ENCODE peak calls at places on chromosomes 6 and 20, in ten cellular contexts. V, I, Z, J, H, B, T, U, E and P are unnamed samples.

GRCh38 chr6:128208851-128209580 is 308.2 kb upstream of the THEMIS start:
- DNase-seq in I (peak; percentile 40), U (no peak), J (no peak), B (peak; percentile 49), H (no peak), T (peak; percentile 41), Z (peak; percentile 62), E (peak; percentile 71), V (no peak), P (peak; percentile 13)

GRCh38 chr6:166553563-166554271 is 32.8 kb downstream of the RAMACL start:
- DNase-seq in I (peak; percentile 69), B (no peak), U (no peak), J (peak; percentile 73), T (peak; percentile 81), V (no peak), H (no peak), E (peak; percentile 76), Z (peak; percentile 95), P (peak; percentile 70)

GRCh38 chr6:65450451-65450850 is 256.6 kb downstream of the EYS start:
- DNase-seq in B (no peak), I (no peak), E (no peak), T (no peak), J (no peak), Z (no peak), V (no peak), H (no peak), U (no peak), P (no peak)

GRCh38 chr20:3629893-3630292 is 33.3 kb downstream of the GFRA4 start:
- DNase-seq in J (no peak), B (no peak), H (no peak), T (no peak), U (no peak), E (no peak), I (no peak), V (no peak), Z (no peak), P (no peak)

GRCh38 chr20:63752411-63753101 is 13.0 kb downstream of the SLC2A4RG start:
- DNase-seq in T (no peak), V (no peak), J (peak; percentile 46), I (no peak), H (no peak), E (no peak), U (no peak), Z (no peak), B (no peak), P (no peak)

GRCh38 chr20:46631212-46631869 is 19.9 kb downstream of the SLC13A3 start:
- DNase-seq in I (peak; percentile 53), E (peak; percentile 50), H (no peak), T (peak; percentile 26), J (no peak), B (peak; percentile 84), U (no peak), V (no peak), Z (peak; percentile 27), P (no peak)

GRCh38 chr6:155126727-155127439 is 131.8 kb downstream of the TIAM2 start:
- DNase-seq in I (peak; percentile 81), H (peak; percentile 93), V (no peak), U (peak; percentile 76), Z (peak; percentile 93), B (peak; percentile 91), E (peak; percentile 69), T (peak; percentile 78), J (no peak), P (no peak)

GRCh38 chr6:162443101-162443500 is 284.5 kb downstream of the PRKN start:
- DNase-seq in U (no peak), I (peak; percentile 54), E (peak; percentile 0), B (no peak), H (no peak), J (no peak), T (no peak), V (no peak), Z (no peak), P (no peak)

GRCh38 chr6:43510827-43511163 is 649 bp upstream of the LRRC73 start:
- DNase-seq in B (no peak), V (no peak), E (no peak), J (no peak), I (no peak), H (no peak), U (no peak), T (no peak), Z (no peak), P (no peak)

GRCh38 chr6:138847884-138848283 is 52.0 kb downstream of the ECT2L start:
- DNase-seq in H (no peak), U (no peak), Z (no peak), J (no peak), E (no peak), I (no peak), T (no peak), B (no peak), V (no peak), P (no peak)

GRCh38 chr20:53980101-53980500 is 90.3 kb downstream of the BCAS1 start:
- DNase-seq in Z (no peak), J (no peak), H (no peak), V (no peak), T (no peak), E (no peak), U (no peak), I (no peak), B (no peak), P (no peak)

GRCh38 chr20:22684072-22684762 is 99.8 kb upstream of the FOXA2 start:
- DNase-seq in I (peak; percentile 90), J (peak; percentile 69), Z (peak; percentile 76), E (peak; percentile 59), T (peak; percentile 54), V (no peak), B (peak; percentile 56), U (peak; percentile 56), H (peak; percentile 60), P (no peak)

GRCh38 chr6:33860706-33861474 is 57.1 kb upstream of the MLN start:
- DNase-seq in V (no peak), U (no peak), J (peak; percentile 29), T (no peak), B (no peak), Z (no peak), E (peak; percentile 59), H (no peak), I (peak; percentile 9), P (no peak)

GRCh38 chr6:98847767-98848538 is 13.6 kb downstream of the POU3F2 start:
- DNase-seq in B (no peak), J (no peak), U (no peak), I (no peak), V (no peak), H (no peak), Z (no peak), E (no peak), T (no peak), P (no peak)

GRCh38 chr6:169722362-169723199 is 1.7 kb downstream of the PHF10 start:
- DNase-seq in U (no peak), Z (peak; percentile 61), B (peak; percentile 60), J (peak; percentile 63), I (peak; percentile 71), H (no peak), T (peak; percentile 86), V (no peak), E (peak; percentile 82), P (no peak)

DNA sequence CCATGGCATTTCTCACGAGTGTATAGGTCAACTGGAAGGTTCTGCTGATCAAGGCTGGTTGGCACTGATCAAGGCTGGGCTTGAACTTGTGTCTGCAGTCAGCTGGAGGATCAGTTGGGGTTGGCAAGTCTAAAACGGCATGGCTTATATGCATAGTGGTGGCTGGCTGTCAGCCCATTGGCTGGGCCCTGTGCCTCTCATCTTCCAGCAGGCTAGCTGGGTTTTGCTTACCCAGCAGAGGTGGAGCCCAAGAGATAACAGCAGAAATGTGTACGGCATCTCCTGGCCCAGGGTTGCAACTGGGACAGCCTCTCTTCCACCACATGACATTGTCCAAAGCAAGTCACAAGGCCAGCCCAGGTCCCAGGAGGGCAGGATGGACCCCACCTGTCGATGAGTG is 158.2 kb downstream of the BMP7 start:
- DNase-seq in T (no peak), I (no peak), B (no peak), J (no peak), Z (no peak), U (no peak), E (no peak), H (no peak), V (no peak), P (no peak)
- H3K36me3 ChIP-seq in T (no peaks in the 10 kb centered on the region), I (no peaks in the 10 kb centered on the region), B (no peaks in the 10 kb centered on the region), J (no peaks in the 10 kb centered on the region), Z (no peaks in the 10 kb centered on the region), U (no peaks in the 10 kb centered on the region), E (no peaks in the 10 kb centered on the region), H (no peaks in the 10 kb centered on the region), V (no peaks in the 10 kb centered on the region), P (no peaks in the 10 kb centered on the region)

DNA sequence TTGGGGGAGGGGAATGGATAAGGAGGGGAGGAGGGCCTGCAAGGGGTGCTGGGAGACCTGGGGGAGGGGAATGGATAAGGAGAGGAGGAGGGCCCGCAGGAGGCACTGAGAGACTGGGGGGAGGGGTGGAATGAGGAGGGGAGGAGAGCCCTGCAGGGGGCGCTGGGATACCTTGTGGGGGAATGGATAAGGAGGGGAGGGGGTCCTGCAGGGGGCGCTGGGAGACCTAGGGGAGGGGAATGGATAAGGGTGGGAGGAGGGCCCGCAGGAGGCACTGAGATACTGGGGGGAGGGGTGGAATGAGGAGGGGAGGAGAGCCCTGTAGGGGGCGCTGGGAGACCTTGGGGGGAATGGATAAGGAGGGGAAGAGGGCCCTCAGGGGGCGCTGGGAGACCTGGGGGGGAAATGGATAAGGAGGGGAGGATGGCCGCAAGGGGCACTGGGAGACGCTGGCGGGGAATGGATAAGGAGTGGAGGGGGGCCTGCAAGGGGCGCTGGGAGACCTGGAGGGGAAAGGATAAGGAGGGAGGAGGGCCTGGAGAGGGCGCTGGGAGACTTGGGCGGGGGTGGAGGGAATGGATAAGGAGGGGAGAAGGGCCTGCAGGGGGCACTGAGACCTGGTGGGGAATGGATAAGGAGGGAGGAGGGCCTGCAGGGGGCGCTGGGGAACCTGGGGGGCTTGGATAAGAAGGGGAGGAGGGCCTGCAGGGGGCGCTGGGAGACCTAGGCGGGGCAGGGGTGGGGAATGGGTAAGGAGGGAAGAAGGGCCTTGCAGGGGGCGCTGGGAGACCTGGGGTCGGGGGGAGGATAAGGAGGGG is 1.3 kb upstream of the CTCFL start:
- DNase-seq in E (no peak), J (no peak), U (no peak), T (no peak), V (no peak), B (no peak), H (peak; percentile 15), Z (no peak), I (no peak), P (no peak)
- TF ChIP-seq CTCF in E (no peak), J (no peak), U (peak; percentile 62), T (no peak), V (no peak), B (no peak), H (peak; percentile 49), Z (peak; percentile 34), I (peak; percentile 50), P (no peak)

DNA sequence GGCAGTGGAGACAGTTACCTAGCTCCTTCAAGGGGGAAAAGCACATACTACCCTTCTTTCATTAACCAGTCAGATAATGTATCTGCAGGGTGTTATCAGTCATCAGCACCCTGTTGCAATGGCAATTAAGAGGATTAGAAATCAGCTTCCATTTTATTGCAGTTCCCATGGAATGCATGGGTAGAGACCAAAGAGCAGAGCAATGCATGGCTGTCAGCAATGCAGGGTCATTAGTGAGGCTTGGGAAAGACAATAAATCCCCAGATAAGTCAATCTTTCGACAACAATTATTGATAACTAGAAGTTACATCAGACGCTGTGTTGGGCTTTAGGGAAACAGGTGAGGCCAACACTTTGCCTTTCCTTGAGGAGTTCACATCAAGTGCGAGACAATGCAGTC is 150.9 kb downstream of the MAFB start:
- DNase-seq in I (no peak), U (no peak), B (no peak), E (no peak), J (no peak), V (no peak), H (no peak), T (no peak), Z (no peak), P (no peak)
- H3K36me3 ChIP-seq in I (no peaks in the 10 kb centered on the region), U (no peaks in the 10 kb centered on the region), B (no peaks in the 10 kb centered on the region), E (no peaks in the 10 kb centered on the region), J (no peaks in the 10 kb centered on the region), V (no peaks in the 10 kb centered on the region), H (no peaks in the 10 kb centered on the region), T (no peaks in the 10 kb centered on the region), Z (no peaks in the 10 kb centered on the region), P (no peaks in the 10 kb centered on the region)

GRCh38 chr20:38184098-38184497 is 19.0 kb upstream of the TGM2 start:
- DNase-seq in J (no peak), V (no peak), E (peak; percentile 76), H (no peak), B (peak; percentile 98), T (peak; percentile 60), Z (no peak), U (no peak), I (peak; percentile 98), P (no peak)
- TF ChIP-seq CTCF in J (no peak), V (no peak), E (no peak), H (no peak), B (no peak), T (no peak), Z (no peak), U (no peak), I (no peak), P (no peak)